ENCODE peak calls at places on chromosomes 5 and 9, in six cellular contexts. A, K, C, Q, O and P are unnamed samples.

GRCh38 chr9:78026947-78027346 is 4.7 kb downstream of the GNAQ start:
- DNase-seq in A (no peak), K (no peak), C (no peak), Q (peak), O (no peak), P (peak)

GRCh38 chr9:88358743-88359142 is 29.5 kb upstream of the SPIN1 start:
- DNase-seq in A (no peak), K (no peak), C (no peak), Q (no peak), O (no peak), P (no peak)

GRCh38 chr5:39500656-39501295 is 76.0 kb upstream of the DAB2 start:
- DNase-seq in A (no peak), K (no peak), C (no peak), Q (no peak), O (no peak), P (no peak)

GRCh38 chr5:138725153-138725884 is 27.9 kb upstream of the CTNNA1 start:
- DNase-seq in A (no peak), K (peak), C (peak), Q (peak), O (no peak), P (peak)

GRCh38 chr9:137314561-137315560 is 12.8 kb upstream of the NRARP start:
- DNase-seq in A (peak), K (no peak), C (peak), Q (no peak), O (peak), P (no peak)

GRCh38 chr9:105693435-105694275 is 686 bp upstream of the TMEM38B start:
- DNase-seq in A (peak), K (peak), C (no peak), Q (no peak), O (peak), P (peak)

GRCh38 chr9:136910901-136911245 is 24.6 kb downstream of the TRAF2 start:
- DNase-seq in A (no peak), K (no peak), C (no peak), Q (no peak), O (no peak), P (no peak)

GRCh38 chr9:124794902-124795491 is 18.1 kb downstream of the OLFML2A start:
- DNase-seq in A (no peak), K (peak), C (no peak), Q (no peak), O (no peak), P (peak)

GRCh38 chr5:104095527-104095926 is 532.9 kb upstream of the NUDT12 start:
- DNase-seq in A (no peak), K (no peak), C (no peak), Q (no peak), O (no peak), P (no peak)

GRCh38 chr9:100098241-100098886 is 436 bp downstream of the ERP44 start:
- DNase-seq in A (peak), K (peak), C (peak), Q (peak), O (peak), P (peak)

GRCh38 chr5:41289970-41290464 is 76.7 kb upstream of the C6 start:
- DNase-seq in A (no peak), K (no peak), C (no peak), Q (no peak), O (no peak), P (no peak)
- TF ChIP-seq CTCF in A (no peak), K (no peak), C (no peak), Q (no peak), O (no peak), P (no peak)

GRCh38 chr9:22037954-22038690 is 29.0 kb upstream of the CDKN2B start:
- DNase-seq in A (no peak), K (peak), C (no peak), Q (peak), O (no peak), P (no peak)
- TF ChIP-seq CTCF in A (peak), K (peak), C (peak), Q (peak), O (peak), P (no peak)

DNA sequence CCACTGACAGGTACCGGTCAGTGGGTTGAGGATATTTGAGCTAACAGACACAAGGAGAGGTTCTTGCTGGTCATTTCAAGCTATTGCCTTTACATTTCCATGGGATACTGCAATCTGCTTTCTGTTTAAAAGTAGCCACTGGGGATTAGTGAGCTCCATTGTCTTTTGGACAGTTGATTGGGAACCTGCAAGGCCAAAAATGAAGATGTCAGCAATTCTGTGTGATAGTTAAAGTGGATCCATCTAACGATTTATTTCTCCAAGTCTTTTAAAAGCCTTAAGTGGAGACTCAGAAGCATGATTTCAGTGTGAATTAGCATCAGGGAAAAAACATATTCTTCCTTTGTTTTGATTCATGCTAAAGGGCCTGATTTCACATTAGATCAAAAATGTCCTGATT is 38.7 kb downstream of the MRPS30 start:
- DNase-seq in A (no peak), K (no peak), C (no peak), Q (no peak), O (no peak), P (no peak)
- TF ChIP-seq CTCF in A (no peak), K (no peak), C (no peak), Q (no peak), O (no peak), P (no peak)

DNA sequence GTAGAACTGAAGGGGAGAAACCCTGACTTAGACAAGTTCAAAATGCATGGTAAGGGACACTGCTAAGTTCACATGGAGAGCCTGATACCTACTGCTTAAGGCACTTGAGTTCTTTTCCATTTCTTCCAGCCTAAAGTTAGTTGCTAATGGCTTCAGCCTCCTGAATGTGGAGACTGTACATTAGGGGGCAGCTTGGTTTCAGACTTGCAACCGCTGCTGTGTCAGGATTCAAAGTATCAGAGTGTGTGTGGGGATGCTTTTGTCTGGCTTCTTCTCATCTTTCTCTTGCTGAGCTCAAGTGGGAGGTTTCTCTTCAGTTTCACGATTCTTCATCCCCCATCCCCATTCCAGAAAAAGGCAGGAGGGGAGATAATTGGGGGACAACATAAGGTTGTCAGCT is 49.4 kb downstream of the ATP10B start:
- DNase-seq in A (no peak), K (peak), C (no peak), Q (no peak), O (no peak), P (peak)
- TF ChIP-seq CTCF in A (peak), K (no peak), C (no peak), Q (no peak), O (peak), P (peak)

GRCh38 chr5:148768801-148769415 is 57.5 kb upstream of the ADRB2 start:
- DNase-seq in A (no peak), K (no peak), C (no peak), Q (no peak), O (no peak), P (no peak)
- TF ChIP-seq CTCF in A (no peak), K (no peak), C (no peak), Q (no peak), O (no peak), P (no peak)

DNA sequence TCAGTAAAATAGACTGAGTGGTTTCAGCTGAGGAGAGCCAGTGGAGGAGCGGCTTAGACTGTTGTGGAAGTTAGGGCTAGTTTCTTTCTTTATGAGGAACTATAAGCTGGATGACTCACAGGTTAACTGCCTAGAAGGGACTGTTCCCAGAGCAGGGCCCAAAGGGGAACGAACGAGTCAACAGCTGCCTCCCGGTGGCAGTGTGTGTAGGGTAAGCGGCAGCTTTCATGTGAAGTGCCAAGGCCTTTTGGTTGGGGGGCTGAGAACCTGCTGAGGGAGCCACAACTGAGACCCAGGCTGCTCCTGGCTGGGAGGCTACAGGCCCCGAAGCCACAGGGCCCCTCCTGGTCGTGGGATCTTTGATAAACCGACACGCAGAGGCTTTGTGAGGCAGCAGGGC is 7.0 kb downstream of the SQSTM1 start:
- DNase-seq in A (no peak), K (no peak), C (no peak), Q (no peak), O (peak), P (no peak)
- TF ChIP-seq CTCF in A (no peak), K (no peak), C (no peak), Q (no peak), O (no peak), P (no peak)

GRCh38 chr9:97803167-97804058 is 49.6 kb upstream of the FOXE1 start:
- DNase-seq in A (peak), K (peak), C (peak), Q (peak), O (peak), P (peak)
- TF ChIP-seq CTCF in A (no peak), K (no peak), C (no peak), Q (peak), O (peak), P (no peak)